ENCODE peak calls at places on chromosomes 7 and 10, in four cellular contexts. L is K562, G is GM12878, S is HepG2. A is an unnamed sample.

GRCh38 chr7:47461161-47461560 is 120.8 kb downstream of the TNS3 start:
- DNase-seq in L (no peak), G (no peak), S (no peak), A (no peak)

GRCh38 chr7:153537271-153537670 is 514.9 kb upstream of the DPP6 start:
- DNase-seq in L (no peak), G (no peak), S (no peak), A (no peak)

GRCh38 chr10:75401569-75402485 is at the start of gene ZNF503:
- DNase-seq in L (peak; percentile 73), G (peak; percentile 27), S (peak; percentile 98), A (peak; percentile 94)

GRCh38 chr7:55086413-55087201 is 67.8 kb downstream of the EGFR start:
- DNase-seq in L (no peak), G (peak; percentile 82), S (peak; percentile 72), A (no peak)

GRCh38 chr10:128489324-128490247 is 363.4 kb upstream of the MKI67 start:
- DNase-seq in L (no peak), G (no peak), S (no peak), A (no peak)

GRCh38 chr10:72096115-72097000 is 8.0 kb upstream of the SPOCK2 start:
- DNase-seq in L (peak; percentile 39), G (no peak), S (peak; percentile 72), A (no peak)

GRCh38 chr7:2666130-2666529 is 21.9 kb upstream of the AMZ1 start:
- DNase-seq in L (no peak), G (no peak), S (no peak), A (no peak)

GRCh38 chr7:2202901-2203550 is 29.7 kb downstream of the MAD1L1 start:
- DNase-seq in L (no peak), G (no peak), S (no peak), A (peak; percentile 7)

GRCh38 chr10:78301891-78302738 is 268.5 kb downstream of the RPS24 start:
- DNase-seq in L (no peak), G (no peak), S (peak; percentile 6), A (no peak)

GRCh38 chr10:34001831-34002230 is 667.4 kb upstream of the NRP1 start:
- DNase-seq in L (no peak), G (no peak), S (no peak), A (no peak)

GRCh38 chr7:142866361-142867096 is 11.7 kb downstream of the EPHB6 start:
- DNase-seq in L (peak; percentile 70), G (no peak), S (peak; percentile 13), A (peak; percentile 80)

GRCh38 chr10:73759512-73760115 is 15.4 kb downstream of the SEC24C start:
- DNase-seq in L (no peak), G (no peak), S (no peak), A (no peak)

GRCh38 chr10:79275431-79275851 is 71.8 kb upstream of the PPIF start:
- DNase-seq in L (no peak), G (no peak), S (no peak), A (no peak)

GRCh38 chr10:86960003-86960862 is 1.8 kb downstream of the SNCG start:
- DNase-seq in L (peak; percentile 92), G (peak; percentile 35), S (peak; percentile 68), A (peak; percentile 69)

GRCh38 chr10:95169522-95169921 is 24.5 kb upstream of the ACSM6 start:
- DNase-seq in L (no peak), G (no peak), S (no peak), A (no peak)

GRCh38 chr7:77180990-77181595 is 18.5 kb downstream of the FGL2 start:
- DNase-seq in L (no peak), G (no peak), S (no peak), A (no peak)

GRCh38 chr10:983951-984705 is 4.1 kb upstream of the GTPBP4 start:
- DNase-seq in L (no peak), G (no peak), S (peak; percentile 75), A (no peak)

GRCh38 chr10:131676971-131677421 is 223.8 kb upstream of the PPP2R2D start:
- DNase-seq in L (no peak), G (no peak), S (no peak), A (peak; percentile 80)

GRCh38 chr10:94630017-94630688 is 53.4 kb upstream of the CYP2C18 start:
- DNase-seq in L (peak; percentile 28), G (no peak), S (peak; percentile 21), A (no peak)

GRCh38 chr7:12884856-12885440 is 197.5 kb downstream of the ARL4A start:
- DNase-seq in L (no peak), G (no peak), S (no peak), A (no peak)

GRCh38 chr10:29158066-29158465 is 130.8 kb upstream of the LYZL1 start:
- DNase-seq in L (no peak), G (no peak), S (no peak), A (no peak)

GRCh38 chr7:7330997-7331396 is 148.7 kb downstream of the C1GALT1 start:
- DNase-seq in L (no peak), G (no peak), S (no peak), A (no peak)

GRCh38 chr10:77160679-77161078 is 476.9 kb downstream of the KCNMA1 start:
- DNase-seq in L (no peak), G (no peak), S (no peak), A (no peak)

GRCh38 chr7:95327356-95327755 is 3.0 kb upstream of the PON1 start:
- DNase-seq in L (no peak), G (no peak), S (no peak), A (no peak)

GRCh38 chr10:93454146-93454545 is 28.0 kb downstream of the MYOF start:
- DNase-seq in L (no peak), G (no peak), S (no peak), A (no peak)

GRCh38 chr10:78223088-78223487 is 189.4 kb downstream of the RPS24 start:
- DNase-seq in L (no peak), G (no peak), S (no peak), A (no peak)

GRCh38 chr7:95330194-95331003 is 6.1 kb upstream of the PON1 start:
- DNase-seq in L (no peak), G (peak; percentile 33), S (no peak), A (no peak)

GRCh38 chr10:1110674-1111119 is 54.5 kb downstream of the WDR37 start:
- DNase-seq in L (no peak), G (no peak), S (no peak), A (no peak)

GRCh38 chr7:21939136-21939857 is 6.4 kb downstream of the CDCA7L start:
- DNase-seq in L (no peak), G (peak; percentile 82), S (no peak), A (no peak)

GRCh38 chr10:130363899-130364298 is 227.7 kb downstream of the GLRX3 start:
- DNase-seq in L (no peak), G (no peak), S (no peak), A (no peak)

GRCh38 chr10:130362308-130362761 is 226.1 kb downstream of the GLRX3 start:
- DNase-seq in L (no peak), G (no peak), S (no peak), A (no peak)

GRCh38 chr10:130361351-130362105 is 225.3 kb downstream of the GLRX3 start:
- DNase-seq in L (no peak), G (no peak), S (no peak), A (no peak)

GRCh38 chr10:130363051-130363450 is 226.9 kb downstream of the GLRX3 start:
- DNase-seq in L (no peak), G (no peak), S (no peak), A (no peak)

DNA sequence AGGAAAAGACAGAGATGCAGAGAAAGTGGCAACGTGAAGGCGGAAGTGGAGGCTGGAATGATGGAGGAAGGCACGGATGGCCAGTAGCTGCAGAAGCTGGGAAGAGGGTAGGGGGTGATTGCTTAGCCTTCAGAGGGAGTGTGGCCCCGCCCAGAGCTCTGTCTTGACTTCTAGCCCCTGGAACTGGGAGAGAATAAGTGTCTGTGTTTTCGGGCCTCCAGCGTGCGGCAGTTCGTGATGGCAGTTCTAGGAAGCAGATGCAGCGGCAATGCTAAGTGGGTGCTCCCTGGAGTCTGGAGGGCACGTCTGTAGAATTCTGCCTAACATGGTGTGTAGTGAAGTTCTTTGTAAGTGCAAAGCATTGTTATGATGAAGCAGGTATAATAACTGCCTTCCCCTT is 228.4 kb downstream of the GLRX3 start:
- DNase-seq in L (no peak), G (no peak), S (no peak), A (no peak)
- TF ChIP-seq ETV6 in L (no peak), G (no peak), S (no peak), A (no peak)

DNA sequence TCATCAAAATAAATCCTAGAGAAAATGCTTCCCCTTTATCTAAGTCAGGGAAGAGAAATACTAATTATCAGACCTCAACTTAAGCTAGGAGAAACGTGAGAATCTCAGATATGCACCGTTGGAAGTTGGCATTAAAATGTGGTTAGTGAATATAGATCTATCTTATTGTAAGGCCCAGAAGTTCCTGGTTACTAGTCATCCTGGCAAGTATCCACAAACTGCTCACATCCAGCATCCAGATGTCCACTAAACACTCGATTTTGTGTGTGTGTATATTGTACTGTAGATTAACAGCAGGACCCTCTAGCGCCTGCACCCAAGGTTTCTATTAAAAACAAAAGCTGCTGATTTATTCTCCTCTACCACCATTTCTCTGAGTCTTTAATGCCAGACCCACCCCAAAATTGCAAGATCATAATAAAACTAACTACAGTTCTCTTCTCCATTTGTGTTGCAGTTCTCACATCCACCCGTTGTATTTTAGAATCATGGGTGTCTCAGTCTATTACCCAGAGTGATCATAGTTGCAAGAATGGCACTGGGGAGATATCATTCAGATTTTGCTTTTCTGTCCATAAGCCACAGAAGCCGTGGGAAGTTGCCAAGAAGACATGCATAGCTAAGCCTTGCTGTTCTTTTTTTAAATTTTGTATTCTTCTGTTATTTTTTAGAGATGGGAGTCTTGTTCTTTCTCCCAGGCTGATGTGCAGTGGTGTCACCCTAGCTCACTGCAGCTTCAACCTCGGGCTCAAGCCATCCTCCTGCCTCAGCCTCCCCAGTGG is 165.4 kb downstream of the KIAA1217 start:
- DNase-seq in L (no peak), G (no peak), S (no peak), A (no peak)
- TF ChIP-seq ETV6 in L (no peak), G (no peak), S (no peak), A (no peak)

GRCh38 chr7:31735991-31736982 is 49.3 kb downstream of the PPP1R17 start:
- DNase-seq in L (peak; percentile 62), G (no peak), S (peak; percentile 52), A (peak; percentile 79)
- TF ChIP-seq ETV6 in L (no peak), G (no peak), S (no peak), A (no peak)

DNA sequence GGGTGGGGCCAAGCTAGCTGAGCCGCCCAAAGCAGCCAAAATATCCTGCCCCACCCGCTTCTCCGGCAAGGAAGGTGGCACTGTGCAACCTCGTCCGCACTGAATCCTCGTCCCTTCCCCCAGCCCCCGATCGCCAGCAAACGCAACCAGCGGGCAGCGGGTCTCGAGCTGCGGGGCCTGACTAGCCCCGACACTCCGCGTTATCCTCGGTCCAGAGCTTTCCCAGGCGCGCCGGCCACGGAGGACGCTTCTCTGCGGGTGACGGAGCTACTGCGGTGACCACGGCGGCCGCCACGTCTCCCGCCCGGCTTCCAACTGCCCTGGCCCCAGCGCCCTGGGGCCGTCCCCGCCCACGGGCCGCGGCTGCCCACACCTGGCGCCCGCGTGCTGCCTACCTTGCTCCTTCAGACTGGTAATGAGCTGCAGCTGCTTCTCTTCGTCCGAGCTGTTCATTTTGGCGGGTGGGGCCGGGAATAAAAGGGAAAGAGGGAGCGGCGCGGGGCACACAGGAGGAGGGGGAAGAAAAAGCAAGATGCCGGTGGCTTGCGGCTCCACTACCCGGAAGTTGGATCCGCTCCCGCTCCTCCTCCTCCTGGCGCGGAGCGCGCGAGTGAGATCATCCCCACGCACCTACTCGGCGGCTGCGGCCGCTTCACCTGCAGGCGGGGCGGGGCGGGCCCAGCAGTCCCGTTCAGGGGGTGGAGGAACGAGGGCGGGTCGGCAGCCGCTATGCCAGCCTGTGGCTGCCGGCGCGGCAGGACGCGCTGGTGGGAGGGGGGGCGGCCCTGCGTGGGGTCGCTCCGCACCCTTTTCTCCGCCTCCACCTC is at the start of gene SHTN1:
- DNase-seq in L (peak; percentile 85), G (no peak), S (peak; percentile 70), A (peak; percentile 65)
- TF ChIP-seq ETV6 in L (no peak), G (no peak), S (no peak), A (no peak)

GRCh38 chr10:32851301-32851700 is 106.7 kb downstream of the ITGB1 start:
- DNase-seq in L (no peak), G (no peak), S (no peak), A (no peak)
- TF ChIP-seq ETV6 in L (no peak), G (no peak), S (no peak), A (no peak)

A was measured in WTC11.